ENCODE peak calls at places on chromosomes 4 and X, in eight cellular contexts. One of them, this sample, is unnamed.

GRCh38 chr4:16225139-16225538 is 1.1 kb downstream of the TAPT1 start:
- DNase-seq in EL: peak; percentile 34
- DNase-seq in CD4-positive, alpha-beta T cell: no peak
- DNase-seq in activated T-cell treated with anti-CD3 and anti-CD28 coated beads, Interleukin-2, amount 50 U/mL, for 4 hours: no peak
- DNase-seq in lower leg skin: no peak
- DNase-seq in right atrium auricular region: no peak
- DNase-seq in pancreas: no peak
- DNase-seq in GM03348: peak; percentile 37
- DNase-seq in this sample: no peak

GRCh38 chr4:121736735-121737351 is 28.1 kb downstream of the SMIM43 start:
- DNase-seq in EL: peak; percentile 65
- DNase-seq in CD4-positive, alpha-beta T cell: no peak
- DNase-seq in activated T-cell treated with anti-CD3 and anti-CD28 coated beads, Interleukin-2, amount 50 U/mL, for 4 hours: no peak
- DNase-seq in lower leg skin: no peak
- DNase-seq in right atrium auricular region: no peak
- DNase-seq in pancreas: no peak
- DNase-seq in GM03348: peak; percentile 73
- DNase-seq in this sample: no peak

GRCh38 chrX:1222511-1223252 is 10.2 kb upstream of the CRLF2 start:
- DNase-seq in EL: peak; percentile 76
- DNase-seq in CD4-positive, alpha-beta T cell: no peak
- DNase-seq in activated T-cell treated with anti-CD3 and anti-CD28 coated beads, Interleukin-2, amount 50 U/mL, for 4 hours: no peak
- DNase-seq in lower leg skin: peak; percentile 31
- DNase-seq in right atrium auricular region: no peak
- DNase-seq in pancreas: no peak
- DNase-seq in GM03348: no peak
- DNase-seq in this sample: no peak

GRCh38 chr4:55758570-55758969 is 61.0 kb upstream of the EXOC1L start:
- DNase-seq in EL: no peak
- DNase-seq in CD4-positive, alpha-beta T cell: no peak
- DNase-seq in activated T-cell treated with anti-CD3 and anti-CD28 coated beads, Interleukin-2, amount 50 U/mL, for 4 hours: no peak
- DNase-seq in lower leg skin: no peak
- DNase-seq in right atrium auricular region: no peak
- DNase-seq in pancreas: no peak
- DNase-seq in GM03348: no peak
- DNase-seq in this sample: no peak

GRCh38 chrX:140701480-140701879 is 8.1 kb upstream of the LINC00632 start:
- DNase-seq in EL: peak; percentile 31
- DNase-seq in CD4-positive, alpha-beta T cell: no peak
- DNase-seq in activated T-cell treated with anti-CD3 and anti-CD28 coated beads, Interleukin-2, amount 50 U/mL, for 4 hours: no peak
- DNase-seq in lower leg skin: no peak
- DNase-seq in right atrium auricular region: no peak
- DNase-seq in pancreas: no peak
- DNase-seq in GM03348: peak; percentile 11
- DNase-seq in this sample: no peak

GRCh38 chr4:22091351-22091731 is 142.8 kb upstream of the KCNIP4 start:
- DNase-seq in EL: no peak
- DNase-seq in CD4-positive, alpha-beta T cell: no peak
- DNase-seq in activated T-cell treated with anti-CD3 and anti-CD28 coated beads, Interleukin-2, amount 50 U/mL, for 4 hours: no peak
- DNase-seq in lower leg skin: no peak
- DNase-seq in right atrium auricular region: no peak
- DNase-seq in pancreas: no peak
- DNase-seq in GM03348: no peak
- DNase-seq in this sample: no peak

GRCh38 chrX:16431266-16431665 is 218.7 kb upstream of the S100G start:
- DNase-seq in EL: no peak
- DNase-seq in CD4-positive, alpha-beta T cell: no peak
- DNase-seq in activated T-cell treated with anti-CD3 and anti-CD28 coated beads, Interleukin-2, amount 50 U/mL, for 4 hours: no peak
- DNase-seq in lower leg skin: no peak
- DNase-seq in right atrium auricular region: no peak
- DNase-seq in pancreas: no peak
- DNase-seq in GM03348: no peak
- DNase-seq in this sample: no peak

GRCh38 chr4:113452868-113453620 is 308.5 kb downstream of the CAMK2D start:
- DNase-seq in EL: no peak
- DNase-seq in CD4-positive, alpha-beta T cell: no peak
- DNase-seq in activated T-cell treated with anti-CD3 and anti-CD28 coated beads, Interleukin-2, amount 50 U/mL, for 4 hours: no peak
- DNase-seq in lower leg skin: no peak
- DNase-seq in right atrium auricular region: no peak
- DNase-seq in pancreas: no peak
- DNase-seq in GM03348: no peak
- DNase-seq in this sample: no peak